ENCODE peak calls at places on chromosomes 5 and 9, in ten cellular contexts. One of them, this sample, is unnamed.

GRCh38 chr9:112887377-112887776 is 3.3 kb downstream of the SLC46A2 start:
- DNase-seq in neuronal stem cell: no peak
- DNase-seq in HCT116: no peak
- DNase-seq in GM12864: no peak
- DNase-seq in foreskin fibroblast: no peak
- DNase-seq in choroid plexus epithelial cell: no peak
- DNase-seq in fibroblast of the aortic adventitia: no peak
- DNase-seq in CD8-positive, alpha-beta T cell: no peak
- DNase-seq in stomach: no peak
- DNase-seq in AG10803: no peak
- DNase-seq in this sample: no peak

GRCh38 chr9:71587576-71588362 is 180.5 kb downstream of the CEMIP2 start:
- DNase-seq in CD8-positive, alpha-beta T cell: no peak
- DNase-seq in choroid plexus epithelial cell: peak; percentile 36
- DNase-seq in stomach: no peak
- DNase-seq in fibroblast of the aortic adventitia: no peak
- DNase-seq in foreskin fibroblast: peak; percentile 34
- DNase-seq in AG10803: peak; percentile 16
- DNase-seq in neuronal stem cell: no peak
- DNase-seq in GM12864: no peak
- DNase-seq in HCT116: no peak
- DNase-seq in this sample: no peak

GRCh38 chr5:103234239-103234975 is 24.2 kb upstream of the MACIR start:
- DNase-seq in GM12864: no peak
- DNase-seq in AG10803: peak; percentile 33
- DNase-seq in stomach: no peak
- DNase-seq in fibroblast of the aortic adventitia: peak; percentile 64
- DNase-seq in HCT116: no peak
- DNase-seq in foreskin fibroblast: peak; percentile 31
- DNase-seq in CD8-positive, alpha-beta T cell: no peak
- DNase-seq in neuronal stem cell: no peak
- DNase-seq in choroid plexus epithelial cell: peak; percentile 82
- DNase-seq in this sample: no peak

GRCh38 chr9:33012328-33013068 is 11.1 kb upstream of the APTX start:
- DNase-seq in stomach: no peak
- DNase-seq in GM12864: no peak
- DNase-seq in AG10803: no peak
- DNase-seq in CD8-positive, alpha-beta T cell: no peak
- DNase-seq in HCT116: no peak
- DNase-seq in choroid plexus epithelial cell: no peak
- DNase-seq in neuronal stem cell: no peak
- DNase-seq in foreskin fibroblast: no peak
- DNase-seq in fibroblast of the aortic adventitia: no peak
- DNase-seq in this sample: no peak

GRCh38 chr5:55985181-55985580 is 9.6 kb downstream of the IL6ST start:
- DNase-seq in foreskin fibroblast: no peak
- DNase-seq in GM12864: no peak
- DNase-seq in neuronal stem cell: no peak
- DNase-seq in choroid plexus epithelial cell: no peak
- DNase-seq in fibroblast of the aortic adventitia: no peak
- DNase-seq in HCT116: no peak
- DNase-seq in CD8-positive, alpha-beta T cell: no peak
- DNase-seq in stomach: no peak
- DNase-seq in AG10803: no peak
- DNase-seq in this sample: no peak

GRCh38 chr9:105063665-105064247 is 135.8 kb upstream of the ABCA1 start:
- DNase-seq in CD8-positive, alpha-beta T cell: no peak
- DNase-seq in GM12864: no peak
- DNase-seq in AG10803: peak; percentile 93
- DNase-seq in neuronal stem cell: no peak
- DNase-seq in fibroblast of the aortic adventitia: peak; percentile 92
- DNase-seq in choroid plexus epithelial cell: peak; percentile 96
- DNase-seq in stomach: no peak
- DNase-seq in HCT116: no peak
- DNase-seq in foreskin fibroblast: peak; percentile 82
- DNase-seq in this sample: peak; percentile 96

GRCh38 chr9:35112257-35113020 is 3.2 kb downstream of the ATOSB start:
- DNase-seq in HCT116: no peak
- DNase-seq in fibroblast of the aortic adventitia: peak; percentile 88
- DNase-seq in AG10803: peak; percentile 84
- DNase-seq in stomach: no peak
- DNase-seq in CD8-positive, alpha-beta T cell: no peak
- DNase-seq in foreskin fibroblast: peak; percentile 93
- DNase-seq in neuronal stem cell: no peak
- DNase-seq in choroid plexus epithelial cell: peak; percentile 62
- DNase-seq in GM12864: no peak
- DNase-seq in this sample: peak; percentile 52

GRCh38 chr5:66041612-66042011 is 102.5 kb upstream of the SREK1 start:
- DNase-seq in foreskin fibroblast: peak; percentile 12
- DNase-seq in choroid plexus epithelial cell: peak; percentile 30
- DNase-seq in CD8-positive, alpha-beta T cell: no peak
- DNase-seq in GM12864: no peak
- DNase-seq in neuronal stem cell: no peak
- DNase-seq in HCT116: no peak
- DNase-seq in AG10803: peak; percentile 44
- DNase-seq in fibroblast of the aortic adventitia: no peak
- DNase-seq in stomach: no peak
- DNase-seq in this sample: peak; percentile 7

GRCh38 chr5:174175869-174176268 is 130.4 kb downstream of the NSG2 start:
- DNase-seq in stomach: no peak
- DNase-seq in choroid plexus epithelial cell: no peak
- DNase-seq in foreskin fibroblast: no peak
- DNase-seq in fibroblast of the aortic adventitia: no peak
- DNase-seq in HCT116: no peak
- DNase-seq in neuronal stem cell: no peak
- DNase-seq in GM12864: no peak
- DNase-seq in CD8-positive, alpha-beta T cell: no peak
- DNase-seq in AG10803: no peak
- DNase-seq in this sample: no peak

GRCh38 chr9:91045036-91045435 is 243.4 kb downstream of the SYK start:
- DNase-seq in choroid plexus epithelial cell: no peak
- DNase-seq in GM12864: no peak
- DNase-seq in fibroblast of the aortic adventitia: no peak
- DNase-seq in stomach: no peak
- DNase-seq in HCT116: no peak
- DNase-seq in CD8-positive, alpha-beta T cell: no peak
- DNase-seq in AG10803: no peak
- DNase-seq in foreskin fibroblast: no peak
- DNase-seq in neuronal stem cell: no peak
- DNase-seq in this sample: no peak

GRCh38 chr5:122093861-122094650 is 16.0 kb upstream of the LOX start:
- DNase-seq in CD8-positive, alpha-beta T cell: no peak
- DNase-seq in foreskin fibroblast: peak; percentile 62
- DNase-seq in AG10803: peak; percentile 83
- DNase-seq in neuronal stem cell: no peak
- DNase-seq in HCT116: no peak
- DNase-seq in fibroblast of the aortic adventitia: peak; percentile 81
- DNase-seq in choroid plexus epithelial cell: no peak
- DNase-seq in stomach: no peak
- DNase-seq in GM12864: no peak
- DNase-seq in this sample: no peak

GRCh38 chr5:10684303-10685086 is 76.5 kb downstream of the DAP start:
- DNase-seq in choroid plexus epithelial cell: no peak
- DNase-seq in fibroblast of the aortic adventitia: no peak
- DNase-seq in HCT116: no peak
- DNase-seq in stomach: no peak
- DNase-seq in foreskin fibroblast: no peak
- DNase-seq in CD8-positive, alpha-beta T cell: no peak
- DNase-seq in neuronal stem cell: no peak
- DNase-seq in GM12864: no peak
- DNase-seq in AG10803: no peak
- DNase-seq in this sample: no peak

GRCh38 chr5:10682801-10683525 is 78.1 kb downstream of the DAP start:
- DNase-seq in choroid plexus epithelial cell: no peak
- DNase-seq in fibroblast of the aortic adventitia: no peak
- DNase-seq in foreskin fibroblast: no peak
- DNase-seq in neuronal stem cell: no peak
- DNase-seq in stomach: no peak
- DNase-seq in HCT116: no peak
- DNase-seq in GM12864: no peak
- DNase-seq in CD8-positive, alpha-beta T cell: no peak
- DNase-seq in AG10803: no peak
- DNase-seq in this sample: no peak

GRCh38 chr5:10686890-10687289 is 74.1 kb downstream of the DAP start:
- DNase-seq in CD8-positive, alpha-beta T cell: no peak
- DNase-seq in choroid plexus epithelial cell: no peak
- DNase-seq in GM12864: no peak
- DNase-seq in AG10803: no peak
- DNase-seq in neuronal stem cell: no peak
- DNase-seq in stomach: no peak
- DNase-seq in HCT116: no peak
- DNase-seq in fibroblast of the aortic adventitia: no peak
- DNase-seq in foreskin fibroblast: no peak
- DNase-seq in this sample: no peak

GRCh38 chr5:10682429-10682746 is 78.6 kb downstream of the DAP start:
- DNase-seq in HCT116: no peak
- DNase-seq in choroid plexus epithelial cell: no peak
- DNase-seq in stomach: no peak
- DNase-seq in GM12864: no peak
- DNase-seq in AG10803: no peak
- DNase-seq in CD8-positive, alpha-beta T cell: no peak
- DNase-seq in neuronal stem cell: no peak
- DNase-seq in foreskin fibroblast: no peak
- DNase-seq in fibroblast of the aortic adventitia: no peak
- DNase-seq in this sample: no peak

GRCh38 chr5:10685103-10685502 is 75.9 kb downstream of the DAP start:
- DNase-seq in choroid plexus epithelial cell: no peak
- DNase-seq in neuronal stem cell: no peak
- DNase-seq in AG10803: no peak
- DNase-seq in HCT116: no peak
- DNase-seq in foreskin fibroblast: no peak
- DNase-seq in CD8-positive, alpha-beta T cell: no peak
- DNase-seq in fibroblast of the aortic adventitia: no peak
- DNase-seq in stomach: no peak
- DNase-seq in GM12864: peak; percentile 74
- DNase-seq in this sample: no peak
- H3K4me3 ChIP-seq in choroid plexus epithelial cell: no peak overlapping the region
- H3K4me3 ChIP-seq in neuronal stem cell: no peak overlapping the region
- H3K4me3 ChIP-seq in AG10803: no peak overlapping the region
- H3K4me3 ChIP-seq in HCT116: no peak overlapping the region
- H3K4me3 ChIP-seq in foreskin fibroblast: no peak overlapping the region
- H3K4me3 ChIP-seq in CD8-positive, alpha-beta T cell: no peak overlapping the region
- H3K4me3 ChIP-seq in fibroblast of the aortic adventitia: no peak overlapping the region
- H3K4me3 ChIP-seq in stomach: no peak overlapping the region
- H3K4me3 ChIP-seq in GM12864: peak overlapping the region; percentile 11
- H3K4me3 ChIP-seq in this sample: no peak overlapping the region

DNA sequence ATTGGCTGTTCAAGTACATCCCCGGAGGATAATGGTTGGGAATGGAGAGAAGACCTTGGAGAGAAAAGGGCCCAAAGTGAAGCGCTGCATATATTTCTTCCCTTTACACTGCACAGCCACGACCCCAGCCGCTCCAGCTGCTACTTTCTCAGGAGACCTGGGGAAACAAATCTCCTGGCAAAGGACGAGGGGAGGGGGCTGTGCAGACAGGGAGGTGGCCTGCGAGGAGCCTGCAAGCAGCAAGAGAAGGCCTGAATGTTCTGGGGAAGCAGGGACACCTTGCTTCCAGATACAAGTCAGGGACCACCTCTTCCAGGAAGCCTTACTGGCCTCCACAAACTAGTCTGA is 739 bp upstream of the PDLIM4 start:
- DNase-seq in GM12864: no peak
- DNase-seq in AG10803: no peak
- DNase-seq in fibroblast of the aortic adventitia: no peak
- DNase-seq in stomach: no peak
- DNase-seq in foreskin fibroblast: no peak
- DNase-seq in CD8-positive, alpha-beta T cell: no peak
- DNase-seq in HCT116: no peak
- DNase-seq in choroid plexus epithelial cell: no peak
- DNase-seq in neuronal stem cell: no peak
- DNase-seq in this sample: no peak
- H3K4me3 ChIP-seq in GM12864: no peak overlapping the region
- H3K4me3 ChIP-seq in AG10803: peak overlapping the region; percentile 56
- H3K4me3 ChIP-seq in fibroblast of the aortic adventitia: no peak overlapping the region
- H3K4me3 ChIP-seq in stomach: peak overlapping the region; percentile 55
- H3K4me3 ChIP-seq in foreskin fibroblast: peak overlapping the region; percentile 55
- H3K4me3 ChIP-seq in CD8-positive, alpha-beta T cell: no peak overlapping the region
- H3K4me3 ChIP-seq in HCT116: no peak overlapping the region
- H3K4me3 ChIP-seq in choroid plexus epithelial cell: peak overlapping the region; percentile 83
- H3K4me3 ChIP-seq in neuronal stem cell: no peak overlapping the region
- H3K4me3 ChIP-seq in this sample: peak overlapping the region; percentile 71

DNA sequence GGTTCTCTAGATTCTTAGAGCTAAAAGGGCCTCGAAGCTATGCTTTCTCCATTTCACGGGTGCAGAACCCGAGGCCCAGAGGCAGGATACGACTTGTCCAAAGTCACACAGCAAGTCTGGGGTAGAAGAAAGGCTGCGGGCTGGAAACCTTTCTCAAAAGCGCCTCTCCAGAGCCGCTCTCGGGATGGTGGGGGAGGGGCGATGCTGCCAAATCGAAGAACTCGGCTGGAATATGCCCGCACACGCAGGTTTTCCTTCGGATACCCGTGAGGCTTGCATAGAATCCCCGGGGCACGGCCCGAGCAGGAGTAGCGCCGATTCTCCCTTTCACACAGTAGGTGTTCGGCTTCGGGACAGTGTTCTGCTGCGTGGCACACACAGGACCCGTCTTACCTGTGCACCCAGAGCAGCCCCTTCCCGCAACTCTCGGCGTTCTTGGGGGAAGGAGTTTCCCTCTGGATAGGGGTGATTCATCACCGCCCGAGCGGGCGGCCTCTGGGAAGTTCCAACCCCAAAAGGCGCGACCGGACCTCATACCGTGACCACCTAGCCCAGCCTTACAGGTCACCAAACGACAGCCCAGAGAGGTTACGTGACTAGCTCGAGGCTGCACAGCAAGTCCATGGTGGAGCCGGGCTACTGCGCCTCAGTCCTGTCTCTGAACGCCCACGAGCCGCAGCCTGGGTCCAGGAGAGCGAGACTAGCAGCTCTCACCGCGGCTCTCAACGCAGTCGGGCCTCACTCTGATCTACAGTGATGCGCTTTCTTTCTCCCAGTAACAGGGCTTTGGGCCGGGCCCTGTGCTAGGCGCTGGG is 4.1 kb downstream of the PAX5 start:
- DNase-seq in CD8-positive, alpha-beta T cell: no peak
- DNase-seq in HCT116: no peak
- DNase-seq in stomach: no peak
- DNase-seq in GM12864: no peak
- DNase-seq in choroid plexus epithelial cell: no peak
- DNase-seq in fibroblast of the aortic adventitia: no peak
- DNase-seq in neuronal stem cell: no peak
- DNase-seq in AG10803: no peak
- DNase-seq in foreskin fibroblast: peak; percentile 19
- DNase-seq in this sample: no peak
- H3K4me3 ChIP-seq in CD8-positive, alpha-beta T cell: no peak overlapping the region
- H3K4me3 ChIP-seq in HCT116: no peak overlapping the region
- H3K4me3 ChIP-seq in stomach: peak overlapping the region; percentile 24
- H3K4me3 ChIP-seq in GM12864: peak overlapping the region; percentile 62
- H3K4me3 ChIP-seq in choroid plexus epithelial cell: no peak overlapping the region
- H3K4me3 ChIP-seq in fibroblast of the aortic adventitia: no peak overlapping the region
- H3K4me3 ChIP-seq in neuronal stem cell: no peak overlapping the region
- H3K4me3 ChIP-seq in AG10803: no peak overlapping the region
- H3K4me3 ChIP-seq in foreskin fibroblast: no peak overlapping the region
- H3K4me3 ChIP-seq in this sample: no peak overlapping the region

DNA sequence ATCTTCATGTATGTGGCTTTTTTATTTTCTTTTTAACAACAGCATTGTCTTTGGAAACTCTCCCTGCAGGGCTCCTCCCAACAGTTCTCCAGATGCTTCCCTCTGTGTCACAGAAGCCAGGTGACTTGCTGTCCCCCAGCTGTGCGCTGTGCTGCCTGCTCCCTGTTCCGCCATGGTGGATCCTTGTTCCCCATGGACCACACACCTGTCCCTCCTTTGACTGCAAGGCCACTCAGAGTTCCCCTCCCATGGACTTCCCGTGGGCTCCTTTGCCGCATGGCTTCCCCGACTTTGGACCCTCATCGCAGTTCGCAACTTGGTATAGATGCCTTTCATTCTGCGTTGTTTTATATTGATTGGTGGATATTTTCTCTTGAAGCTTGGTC is 18.6 kb downstream of the ANKRD33B start:
- DNase-seq in foreskin fibroblast: no peak
- DNase-seq in HCT116: no peak
- DNase-seq in choroid plexus epithelial cell: no peak
- DNase-seq in GM12864: no peak
- DNase-seq in fibroblast of the aortic adventitia: no peak
- DNase-seq in stomach: no peak
- DNase-seq in neuronal stem cell: no peak
- DNase-seq in CD8-positive, alpha-beta T cell: no peak
- DNase-seq in AG10803: no peak
- DNase-seq in this sample: no peak
- H3K4me3 ChIP-seq in foreskin fibroblast: no peak overlapping the region
- H3K4me3 ChIP-seq in HCT116: no peak overlapping the region
- H3K4me3 ChIP-seq in choroid plexus epithelial cell: no peak overlapping the region
- H3K4me3 ChIP-seq in GM12864: no peak overlapping the region
- H3K4me3 ChIP-seq in fibroblast of the aortic adventitia: no peak overlapping the region
- H3K4me3 ChIP-seq in stomach: no peak overlapping the region
- H3K4me3 ChIP-seq in neuronal stem cell: no peak overlapping the region
- H3K4me3 ChIP-seq in CD8-positive, alpha-beta T cell: no peak overlapping the region
- H3K4me3 ChIP-seq in AG10803: no peak overlapping the region
- H3K4me3 ChIP-seq in this sample: no peak overlapping the region

This sample was measured in fibroblast of villous mesenchyme.